ENCODE peak calls at places on chromosomes 6 and 20, in eight cellular contexts. R is left kidney, O is neural crest cell, V is NT2/D1, T is T-helper 22 cell, Z is COR-L47, Y is stromal cell of bone marrow, H is epithelial cell of esophagus. A is an unnamed sample.

GRCh38 chr6:161432546-161432945 is 158.7 kb upstream of the AGPAT4 start:
- DNase-seq in T (no peak), Y (no peak), R (no peak), V (no peak), O (no peak), Z (no peak), H (no peak), A (no peak)

GRCh38 chr6:32046450-32047083 is 8.4 kb downstream of the CYP21A2 start:
- DNase-seq in Y (no peak), H (no peak), R (peak), O (no peak), V (no peak), T (no peak), Z (peak), A (no peak)

GRCh38 chr6:149216459-149216858 is 101.1 kb upstream of the TAB2 start:
- DNase-seq in V (peak), T (no peak), R (no peak), Y (no peak), H (no peak), O (no peak), Z (no peak), A (no peak)

GRCh38 chr20:57805784-57806183 is 96.0 kb upstream of the PMEPA1 start:
- DNase-seq in T (no peak), Z (no peak), Y (no peak), R (no peak), V (no peak), O (no peak), H (no peak), A (no peak)

GRCh38 chr6:79450984-79451383 is 86.2 kb downstream of the LCA5 start:
- DNase-seq in H (no peak), T (no peak), Y (no peak), R (no peak), O (no peak), Z (no peak), V (no peak), A (no peak)

GRCh38 chr6:73728548-73729205 is 32.7 kb downstream of the CD109 start:
- DNase-seq in Z (no peak), H (no peak), V (no peak), O (no peak), R (no peak), T (no peak), Y (no peak), A (no peak)

GRCh38 chr6:17629824-17630510 is 29.9 kb downstream of the FAM8A1 start:
- DNase-seq in O (no peak), H (no peak), V (no peak), T (no peak), Z (no peak), R (no peak), Y (no peak), A (no peak)

GRCh38 chr6:96760153-96760687 is 77.1 kb downstream of the GPR63 start:
- DNase-seq in Z (no peak), R (no peak), V (no peak), H (no peak), Y (no peak), T (no peak), O (no peak), A (no peak)

GRCh38 chr6:30721198-30722024 is 1.3 kb downstream of the TUBB start:
- DNase-seq in R (peak), Z (peak), H (peak), V (no peak), Y (peak), T (peak), O (peak), A (peak)

GRCh38 chr6:170202416-170203135 is 88.3 kb downstream of the DLL1 start:
- DNase-seq in Y (no peak), H (no peak), T (no peak), R (no peak), O (no peak), V (no peak), Z (no peak), A (no peak)

GRCh38 chr6:41584668-41585205 is 38.6 kb downstream of the FOXP4 start:
- DNase-seq in T (no peak), O (no peak), R (peak), V (no peak), H (peak), Y (no peak), Z (no peak), A (peak)

GRCh38 chr20:50434653-50435396 is 75.4 kb upstream of the PTPN1 start:
- DNase-seq in Z (no peak), V (no peak), O (no peak), R (no peak), H (peak), T (no peak), Y (peak), A (no peak)

GRCh38 chr6:40789143-40789764 is 202.1 kb upstream of the LRFN2 start:
- DNase-seq in T (no peak), V (no peak), Z (no peak), Y (no peak), H (no peak), O (no peak), R (peak), A (no peak)

GRCh38 chr6:138084904-138085838 is 22.0 kb downstream of the PERP start:
- DNase-seq in Z (no peak), R (no peak), T (no peak), O (no peak), H (no peak), Y (no peak), V (no peak), A (no peak)

GRCh38 chr6:111129003-111129402 is 41.7 kb downstream of the SLC16A10 start:
- DNase-seq in R (peak), Z (no peak), H (no peak), O (no peak), Y (no peak), V (no peak), T (no peak), A (peak)

GRCh38 chr6:85416049-85416448 is 33.8 kb upstream of the NT5E start:
- DNase-seq in V (no peak), H (no peak), Z (no peak), T (no peak), Y (no peak), R (no peak), O (no peak), A (no peak)